ENCODE peak calls at places on chromosomes 16 and 17, in nine cellular contexts. H is BE2C, E is GM12864, L is astrocyte, Q is A549, K is GM23338, A is AG04450, Y is iPS DF 6.9, C is SK-N-SH. Z is an unnamed sample.

GRCh38 chr17:68460096-68460495 is 2.8 kb upstream of the WIPI1 start:
- DNase-seq in H (no peak), E (no peak), L (no peak), Q (no peak), K (no peak), A (no peak), Y (no peak), C (no peak), Z (no peak)

GRCh38 chr17:40313660-40314556 is 4.9 kb downstream of the RARA start:
- DNase-seq in H (no peak), E (no peak), L (no peak), Q (peak), K (no peak), A (no peak), Y (no peak), C (no peak), Z (no peak)

GRCh38 chr17:4448197-4448980 is 14.6 kb downstream of the SPNS3 start:
- DNase-seq in H (no peak), E (no peak), L (no peak), Q (no peak), K (no peak), A (no peak), Y (no peak), C (no peak), Z (no peak)

GRCh38 chr16:29825145-29826044 is 5.1 kb downstream of the MVP start:
- DNase-seq in H (no peak), E (no peak), L (peak), Q (peak), K (no peak), A (peak), Y (no peak), C (no peak), Z (no peak)

GRCh38 chr16:8955828-8956227 is 7.9 kb downstream of the USP7 start:
- DNase-seq in H (peak), E (no peak), L (no peak), Q (no peak), K (no peak), A (no peak), Y (no peak), C (peak), Z (no peak)

GRCh38 chr17:19000531-19001011 is 4.0 kb downstream of the FAM83G start:
- DNase-seq in H (peak), E (no peak), L (peak), Q (peak), K (no peak), A (no peak), Y (no peak), C (peak), Z (no peak)

GRCh38 chr16:69311533-69312388 is 611 bp downstream of the VPS4A start:
- DNase-seq in H (peak), E (no peak), L (no peak), Q (peak), K (peak), A (no peak), Y (no peak), C (peak), Z (no peak)

GRCh38 chr17:42276609-42277341 is 584 bp upstream of the STAT5B start:
- DNase-seq in H (peak), E (no peak), L (peak), Q (peak), K (peak), A (peak), Y (no peak), C (peak), Z (no peak)

GRCh38 chr16:81097230-81097629 is 1.0 kb upstream of the GCSH start:
- DNase-seq in H (no peak), E (no peak), L (no peak), Q (no peak), K (no peak), A (no peak), Y (no peak), C (no peak), Z (no peak)

GRCh38 chr17:59783221-59784016 is 76.0 kb downstream of the VMP1 start:
- DNase-seq in H (peak), E (no peak), L (peak), Q (peak), K (no peak), A (no peak), Y (no peak), C (peak), Z (no peak)

GRCh38 chr17:29043539-29044165 is 711 bp downstream of the PIPOX start:
- DNase-seq in H (no peak), E (peak), L (no peak), Q (no peak), K (no peak), A (no peak), Y (no peak), C (no peak), Z (no peak)

GRCh38 chr17:29046440-29046839 is 3.5 kb downstream of the PIPOX start:
- DNase-seq in H (no peak), E (no peak), L (no peak), Q (no peak), K (no peak), A (no peak), Y (no peak), C (no peak), Z (no peak)

GRCh38 chr17:29042679-29043538 is at the start of gene PIPOX:
- DNase-seq in H (peak), E (no peak), L (peak), Q (peak), K (peak), A (no peak), Y (peak), C (peak), Z (peak)

GRCh38 chr17:29045734-29046133 is 2.8 kb downstream of the PIPOX start:
- DNase-seq in H (no peak), E (no peak), L (no peak), Q (no peak), K (no peak), A (no peak), Y (no peak), C (no peak), Z (no peak)

DNA sequence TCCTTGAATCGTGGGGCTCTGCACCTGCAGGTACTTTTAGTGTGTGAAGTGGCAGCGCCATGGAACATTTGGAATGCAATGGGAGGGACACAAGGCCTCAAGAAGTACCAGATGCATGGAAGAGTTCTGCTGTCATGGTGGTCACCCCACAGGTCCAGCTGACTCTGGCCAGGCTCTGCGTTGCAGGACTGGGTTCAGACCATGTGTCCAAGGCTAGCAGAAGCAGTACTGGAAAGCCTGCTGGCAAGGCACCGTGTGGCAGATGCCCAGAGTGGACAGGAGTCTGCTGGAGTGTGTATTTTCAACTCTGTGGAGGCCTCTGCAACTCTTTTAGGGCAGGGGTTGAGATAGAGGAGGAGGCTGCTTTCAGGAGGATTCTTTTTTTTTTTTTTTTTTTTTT is 2.1 kb downstream of the PIPOX start:
- DNase-seq in H (no peak), E (no peak), L (no peak), Q (no peak), K (no peak), A (no peak), Y (no peak), C (no peak), Z (no peak)
- H3K4me3 ChIP-seq in H (no peak), E (no peak), L (no peak), Q (no peak), K (no peak), A (no peak), Y (no peak), C (no peak), Z (no peak)

GRCh38 chr17:969767-970387 is 9.7 kb downstream of the NXN start:
- DNase-seq in H (no peak), E (no peak), L (no peak), Q (no peak), K (no peak), A (no peak), Y (no peak), C (peak), Z (no peak)

GRCh38 chr17:975321-975982 is 4.1 kb downstream of the NXN start:
- DNase-seq in H (no peak), E (no peak), L (no peak), Q (no peak), K (no peak), A (no peak), Y (no peak), C (peak), Z (no peak)

GRCh38 chr17:970388-970768 is 9.2 kb downstream of the NXN start:
- DNase-seq in H (no peak), E (no peak), L (no peak), Q (no peak), K (no peak), A (no peak), Y (no peak), C (no peak), Z (no peak)

GRCh38 chr17:976316-976715 is 3.3 kb downstream of the NXN start:
- DNase-seq in H (no peak), E (no peak), L (no peak), Q (no peak), K (no peak), A (no peak), Y (no peak), C (no peak), Z (no peak)

GRCh38 chr17:973053-973452 is 6.5 kb downstream of the NXN start:
- DNase-seq in H (no peak), E (no peak), L (peak), Q (no peak), K (peak), A (no peak), Y (no peak), C (no peak), Z (no peak)
- H3K4me3 ChIP-seq in H (no peak), E (no peak), L (no peak), Q (no peak), K (no peak), A (no peak), Y (no peak), C (no peak), Z (no peak)

DNA sequence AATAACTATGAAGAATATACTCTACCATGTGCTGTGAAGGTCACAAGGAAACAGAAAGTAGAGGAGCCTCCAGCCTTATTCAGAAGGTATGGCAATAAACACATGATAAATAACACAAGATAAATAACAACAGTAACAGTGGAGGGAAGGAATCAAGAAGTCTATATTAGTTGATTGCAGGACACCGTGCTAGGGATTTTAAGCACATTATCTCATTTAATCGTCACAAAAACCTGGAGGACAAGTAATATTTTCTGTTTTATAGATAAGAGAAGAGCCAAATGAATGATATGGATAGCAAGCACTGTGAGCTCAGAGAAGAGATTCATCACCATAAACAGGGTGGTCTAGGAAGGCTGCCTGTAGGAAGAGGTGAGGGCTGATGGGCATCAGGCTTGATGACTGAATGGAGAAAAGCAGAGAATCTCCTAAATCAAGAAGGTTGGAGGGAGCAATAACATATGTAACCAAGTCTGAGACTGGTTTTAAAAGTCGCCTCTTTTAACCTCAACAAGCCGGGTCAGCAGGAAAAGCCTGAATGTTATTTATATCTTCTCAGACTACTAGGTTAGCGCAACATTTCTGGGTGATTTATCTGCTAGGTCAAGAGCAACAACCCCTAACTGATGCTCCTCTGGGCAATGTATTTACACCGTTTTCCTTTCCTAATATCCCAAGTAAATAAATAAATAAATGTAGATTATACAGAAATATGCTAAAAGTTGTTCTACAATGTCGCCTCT is 8.3 kb downstream of the TOM1L2 start:
- DNase-seq in H (no peak), E (no peak), L (no peak), Q (no peak), K (no peak), A (no peak), Y (no peak), C (no peak), Z (no peak)
- H3K4me3 ChIP-seq in H (no peak), E (no peak), L (no peak), Q (no peak), K (no peak), A (no peak), Y (no peak), C (no peak), Z (no peak)

DNA sequence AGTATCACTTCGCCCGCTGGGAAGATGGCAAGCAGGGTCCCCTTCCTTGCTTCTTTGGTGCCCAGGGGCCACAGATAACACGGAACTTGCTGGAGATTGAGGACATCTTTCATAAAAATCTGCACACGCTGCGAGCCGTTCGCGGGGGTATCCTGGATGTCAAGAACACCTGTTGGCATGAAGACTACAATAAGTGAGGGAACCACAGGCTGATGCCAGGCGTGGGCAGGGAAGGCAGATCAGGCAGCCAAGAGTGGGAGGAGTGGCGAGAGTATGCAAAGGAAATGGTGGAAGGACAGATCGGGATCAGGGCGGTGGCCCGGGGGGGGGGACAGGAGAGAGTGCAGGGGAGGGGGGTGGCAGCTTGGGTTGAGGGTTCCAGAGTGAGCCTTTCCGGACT is 22.2 kb downstream of the DNAH2 start:
- DNase-seq in H (no peak), E (no peak), L (no peak), Q (no peak), K (no peak), A (no peak), Y (no peak), C (no peak), Z (no peak)
- H3K4me3 ChIP-seq in H (no peak), E (no peak), L (no peak), Q (no peak), K (no peak), A (no peak), Y (no peak), C (no peak), Z (no peak)

GRCh38 chr17:36939944-36940312 is 2.7 kb downstream of the LHX1 start:
- DNase-seq in H (no peak), E (no peak), L (no peak), Q (no peak), K (peak), A (no peak), Y (no peak), C (no peak), Z (no peak)
- H3K4me3 ChIP-seq in H (no peak), E (no peak), L (no peak), Q (no peak), K (peak), A (no peak), Y (no peak), C (no peak), Z (no peak)

DNA sequence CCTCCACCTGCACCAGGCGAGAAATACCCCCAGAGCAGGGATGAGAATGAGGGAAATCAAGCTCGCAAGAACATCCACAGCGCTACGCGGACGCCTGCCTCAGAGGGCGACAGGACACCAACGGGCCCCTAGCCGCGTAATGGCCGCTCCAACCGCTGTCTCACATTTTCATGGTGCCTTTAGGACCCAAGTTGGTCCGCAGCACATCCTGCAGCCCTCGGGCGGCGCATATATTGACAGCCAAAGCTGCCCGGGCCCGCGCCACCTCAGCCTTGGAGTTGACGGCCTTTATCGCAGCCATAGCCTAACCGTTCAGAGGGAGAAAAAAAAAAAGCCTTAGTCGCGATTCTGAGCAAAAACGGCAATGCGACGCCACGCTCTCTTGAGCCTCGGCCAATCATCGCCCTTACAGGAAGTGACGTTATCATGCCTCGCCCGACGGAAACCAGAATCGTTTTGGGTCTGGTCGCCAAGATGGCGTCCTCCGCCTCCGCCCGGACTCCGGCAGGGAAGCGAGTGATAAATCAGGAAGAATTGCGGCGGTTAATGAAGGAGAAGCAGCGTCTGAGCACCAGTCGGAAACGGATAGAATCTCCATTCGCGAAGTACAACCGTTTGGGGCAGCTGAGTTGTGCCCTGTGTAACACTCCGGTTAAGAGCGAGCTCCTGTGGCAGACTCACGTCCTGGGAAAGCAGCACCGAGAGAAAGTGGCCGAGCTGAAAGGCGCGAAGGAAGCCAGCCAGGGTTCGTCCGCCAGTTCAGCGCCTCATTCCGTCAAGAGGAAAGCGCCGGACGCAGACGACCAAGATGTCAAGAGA is at the start of the genes CCT6B and ZNF830:
- DNase-seq in H (peak), E (peak), L (peak), Q (peak), K (peak), A (peak), Y (peak), C (peak), Z (peak)
- H3K4me3 ChIP-seq in H (peak), E (peak), L (peak), Q (peak), K (peak), A (peak), Y (peak), C (peak), Z (peak)